ENCODE peak calls at places on chromosomes 12 and 14, in seven cellular contexts. E is aorta, R is Karpas-422, F is fibroblast of lung, K is neuronal stem cell, I is body of pancreas, G is H9. J is an unnamed sample. For H3K9me3, the result is how much of the 10 kb centered on the place peaks cover.

GRCh38 chr14:91394105-91395081 is 23.2 kb downstream of the CCDC88C start:
- DNase-seq in E (no peak), R (no peak), F (no peak), K (no peak), I (no peak), G (no peak), J (no peak)

GRCh38 chr14:77457115-77457521 is 283 bp downstream of the VIPAS39 start:
- DNase-seq in E (no peak), R (no peak), F (no peak), K (no peak), I (no peak), G (no peak), J (peak)

GRCh38 chr12:100703337-100703736 is 91.2 kb upstream of the ANO4 start:
- DNase-seq in E (no peak), R (no peak), F (no peak), K (no peak), I (no peak), G (no peak), J (no peak)

GRCh38 chr12:121861549-121862254 is 3.0 kb upstream of the HPD start:
- DNase-seq in E (no peak), R (no peak), F (peak), K (no peak), I (no peak), G (no peak), J (no peak)

GRCh38 chr12:618626-619025 is 44.6 kb downstream of the NINJ2 start:
- DNase-seq in E (no peak), R (no peak), F (no peak), K (no peak), I (no peak), G (no peak), J (no peak)

GRCh38 chr12:2187195-2187963 is 134.6 kb downstream of the CACNA1C start:
- DNase-seq in E (no peak), R (no peak), F (no peak), K (no peak), I (no peak), G (no peak), J (no peak)

GRCh38 chr12:131827961-131828534 is at the start of gene MMP17:
- DNase-seq in E (peak), R (no peak), F (peak), K (peak), I (no peak), G (peak), J (peak)

GRCh38 chr14:95541932-95542554 is 7.2 kb downstream of the GLRX5 start:
- DNase-seq in E (no peak), R (no peak), F (no peak), K (no peak), I (no peak), G (no peak), J (no peak)

GRCh38 chr12:52074006-52074405 is 4.2 kb downstream of the ATG101 start:
- DNase-seq in E (peak), R (no peak), F (peak), K (no peak), I (no peak), G (no peak), J (no peak)

GRCh38 chr14:53491256-53491905 is 338.3 kb upstream of the DDHD1 start:
- DNase-seq in E (no peak), R (no peak), F (no peak), K (no peak), I (no peak), G (no peak), J (no peak)

GRCh38 chr14:94394594-94395305 is 6.3 kb upstream of the SERPINA1 start:
- DNase-seq in E (no peak), R (no peak), F (peak), K (no peak), I (no peak), G (no peak), J (no peak)

GRCh38 chr14:89973234-89973823 is 17.6 kb downstream of the TDP1 start:
- DNase-seq in E (peak), R (peak), F (peak), K (peak), I (peak), G (peak), J (peak)

GRCh38 chr14:104794641-104795467 is 694 bp downstream of the AKT1 start:
- DNase-seq in E (no peak), R (peak), F (peak), K (no peak), I (peak), G (peak), J (no peak)

GRCh38 chr14:51211149-51211548 is 28.9 kb upstream of the TMX1 start:
- DNase-seq in E (no peak), R (no peak), F (peak), K (no peak), I (peak), G (no peak), J (no peak)

GRCh38 chr14:96237641-96238040 is 18.4 kb upstream of the BDKRB1 start:
- DNase-seq in E (no peak), R (no peak), F (no peak), K (no peak), I (no peak), G (no peak), J (no peak)

GRCh38 chr14:90179357-90179756 is 77.0 kb upstream of the PSMC1 start:
- DNase-seq in E (no peak), R (no peak), F (no peak), K (no peak), I (no peak), G (no peak), J (no peak)

GRCh38 chr12:50916292-50916691 is 36.1 kb upstream of the HIGD1C start:
- DNase-seq in E (no peak), R (no peak), F (no peak), K (no peak), I (no peak), G (no peak), J (no peak)
- H3K9me3 ChIP-seq in E (under half), R (under half), F (under half), K (under half), I (under half), G (under half), J (half or more)

GRCh38 chr14:19900999-19901398 is 19.4 kb upstream of the OR4K5 start:
- DNase-seq in E (no peak), R (no peak), F (no peak), K (no peak), I (no peak), G (no peak), J (no peak)

GRCh38 chr14:19906665-19907064 is 13.7 kb upstream of the OR4K5 start:
- DNase-seq in E (no peak), R (no peak), F (no peak), K (no peak), I (no peak), G (no peak), J (no peak)

DNA sequence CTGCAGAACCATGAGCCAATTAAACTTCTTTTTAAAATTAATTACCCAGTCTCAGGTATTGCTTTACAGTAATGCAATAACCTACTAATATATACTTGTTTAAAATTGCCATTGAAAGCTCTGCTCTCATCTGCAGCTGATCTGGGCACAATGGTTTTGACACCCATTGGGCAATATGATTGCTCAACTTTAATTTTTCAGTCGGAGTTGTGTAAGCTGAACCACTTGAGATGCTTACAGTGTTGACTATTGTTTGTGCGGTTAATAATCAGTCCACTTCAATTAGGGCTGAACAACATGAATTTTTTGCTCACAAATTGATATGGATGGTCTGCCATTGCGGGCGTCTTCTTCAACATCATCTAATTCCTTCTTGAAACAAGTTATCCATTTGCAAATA is 18.0 kb upstream of the OR4K5 start:
- DNase-seq in E (no peak), R (no peak), F (no peak), K (no peak), I (no peak), G (no peak), J (no peak)
- H3K9me3 ChIP-seq in E (under half), R (half or more), F (under half), K (under half), I (under half), G (half or more), J (under half)

GRCh38 chr12:133206390-133206789 is 25.1 kb downstream of the ZNF268 start:
- DNase-seq in E (no peak), R (no peak), F (no peak), K (no peak), I (no peak), G (no peak), J (no peak)
- H3K9me3 ChIP-seq in E (under half), R (half or more), F (under half), K (half or more), I (under half), G (half or more), J (half or more)

GRCh38 chr12:44839785-44840184 is 36.3 kb downstream of the NELL2 start:
- DNase-seq in E (no peak), R (no peak), F (no peak), K (no peak), I (no peak), G (no peak), J (no peak)

GRCh38 chr12:44837114-44837800 is 38.9 kb downstream of the NELL2 start:
- DNase-seq in E (no peak), R (no peak), F (no peak), K (no peak), I (no peak), G (no peak), J (no peak)

GRCh38 chr12:44846826-44847225 is 29.3 kb downstream of the NELL2 start:
- DNase-seq in E (no peak), R (no peak), F (no peak), K (no peak), I (no peak), G (no peak), J (no peak)

GRCh38 chr12:44847403-44847802 is 28.7 kb downstream of the NELL2 start:
- DNase-seq in E (no peak), R (no peak), F (no peak), K (no peak), I (no peak), G (no peak), J (no peak)

DNA sequence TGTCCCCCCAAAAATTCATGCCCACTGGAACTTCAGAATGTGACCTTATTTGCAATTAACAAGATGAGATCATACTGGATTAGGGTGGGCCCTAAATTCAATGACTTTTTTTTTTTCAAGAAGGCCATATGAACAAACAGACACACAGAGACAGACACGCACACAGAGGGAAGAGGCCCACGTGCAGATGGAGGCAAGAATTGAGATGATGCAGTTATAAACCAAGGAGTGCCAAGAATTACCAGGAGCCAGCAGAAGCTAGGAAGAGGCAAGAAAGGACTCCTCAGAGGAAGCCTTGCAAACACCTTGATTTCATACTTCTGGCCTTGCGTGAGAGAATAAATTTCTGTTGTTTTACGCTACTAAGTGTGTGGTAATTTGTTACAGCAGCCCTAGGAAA is 33.4 kb downstream of the NELL2 start:
- DNase-seq in E (no peak), R (no peak), F (no peak), K (no peak), I (no peak), G (no peak), J (no peak)
- H3K9me3 ChIP-seq in E (under half), R (under half), F (under half), K (under half), I (under half), G (under half), J (under half)

GRCh38 chr14:99732436-99733220 is 48.5 kb downstream of the CYP46A1 start:
- DNase-seq in E (peak), R (no peak), F (no peak), K (no peak), I (peak), G (peak), J (no peak)
- H3K9me3 ChIP-seq in E (under half), R (under half), F (under half), K (under half), I (under half), G (under half), J (under half)

DNA sequence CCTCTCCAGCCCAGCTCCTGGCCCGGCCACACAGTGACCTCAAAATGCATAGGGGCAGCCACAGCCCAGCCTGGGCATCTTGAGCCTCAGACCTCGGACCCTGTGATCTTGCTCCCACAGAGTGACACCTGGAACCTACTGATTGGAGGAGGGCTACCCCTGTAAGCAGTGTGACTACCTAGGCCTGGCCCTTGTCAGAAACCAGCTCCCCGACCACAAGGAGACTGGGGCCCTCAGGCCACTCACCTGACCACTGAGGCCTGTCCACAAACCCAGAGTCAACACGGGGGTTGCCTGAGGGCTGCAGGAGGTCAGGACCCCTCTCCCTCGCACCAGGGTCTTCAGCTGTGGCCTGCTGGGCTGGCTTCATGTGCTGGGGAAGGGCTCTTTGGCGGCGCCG is 9.0 kb downstream of the ANHX start:
- DNase-seq in E (no peak), R (peak), F (no peak), K (no peak), I (no peak), G (no peak), J (no peak)
- H3K9me3 ChIP-seq in E (under half), R (under half), F (under half), K (under half), I (under half), G (half or more), J (under half)

GRCh38 chr14:93084402-93084801 is 31.3 kb downstream of the ITPK1 start:
- DNase-seq in E (no peak), R (no peak), F (no peak), K (no peak), I (no peak), G (no peak), J (no peak)
- H3K9me3 ChIP-seq in E (under half), R (under half), F (under half), K (under half), I (under half), G (under half), J (under half)

J was measured in NT2/D1.